ENCODE peak calls at places on chromosomes 16 and 17, in five cellular contexts. C is SW 1271, V is Daoy, N is fibroblast of pulmonary artery, X is T-helper 17 cell. Z is an unnamed sample.

GRCh38 chr17:48456584-48456983 is 26.6 kb upstream of the SKAP1 start:
- DNase-seq in C (no peak), V (no peak), N (no peak), X (no peak), Z (no peak)

GRCh38 chr17:66397486-66397885 is 95.1 kb downstream of the PRKCA start:
- DNase-seq in C (no peak), V (no peak), N (no peak), X (no peak), Z (no peak)

GRCh38 chr16:61432421-61432820 is 603.8 kb downstream of the CDH8 start:
- DNase-seq in C (no peak), V (no peak), N (peak), X (no peak), Z (no peak)

GRCh38 chr17:78995761-78996451 is 13.7 kb downstream of the CANT1 start:
- DNase-seq in C (no peak), V (no peak), N (no peak), X (no peak), Z (no peak)

GRCh38 chr16:14364386-14365199 is 265.5 kb downstream of the PARN start:
- DNase-seq in C (no peak), V (peak), N (peak), X (no peak), Z (no peak)

GRCh38 chr17:38727661-38728220 is 2.4 kb upstream of the CISD3 start:
- DNase-seq in C (no peak), V (no peak), N (no peak), X (no peak), Z (no peak)

GRCh38 chr17:14469971-14470370 is 169.1 kb downstream of the HS3ST3B1 start:
- DNase-seq in C (no peak), V (no peak), N (no peak), X (no peak), Z (no peak)

GRCh38 chr17:75604034-75604695 is 16.6 kb downstream of the MYO15B start:
- DNase-seq in C (no peak), V (no peak), N (no peak), X (no peak), Z (no peak)

GRCh38 chr17:7380321-7380720 is 568 bp upstream of the TNK1 start:
- DNase-seq in C (no peak), V (peak), N (peak), X (no peak), Z (no peak)

GRCh38 chr17:14427914-14428639 is 127.2 kb downstream of the HS3ST3B1 start:
- DNase-seq in C (no peak), V (no peak), N (no peak), X (peak), Z (no peak)

GRCh38 chr16:11036868-11037410 is 92.6 kb downstream of the CLEC16A start:
- DNase-seq in C (no peak), V (no peak), N (no peak), X (no peak), Z (no peak)

GRCh38 chr17:3750926-3751325 is 27.2 kb downstream of the HASPIN start:
- DNase-seq in C (no peak), V (no peak), N (no peak), X (peak), Z (no peak)

GRCh38 chr17:35743911-35744328 is 9.1 kb downstream of the GAS2L2 start:
- DNase-seq in C (no peak), V (peak), N (peak), X (no peak), Z (no peak)

GRCh38 chr16:58499615-58500328 is at the start of gene NDRG4:
- DNase-seq in C (peak), V (peak), N (peak), X (no peak), Z (no peak)

GRCh38 chr17:50908860-50909764 is 43.0 kb upstream of the TOB1 start:
- DNase-seq in C (no peak), V (no peak), N (no peak), X (peak), Z (no peak)

GRCh38 chr16:82231021-82231787 is 61.2 kb upstream of the MPHOSPH6 start:
- DNase-seq in C (no peak), V (no peak), N (no peak), X (no peak), Z (no peak)

GRCh38 chr16:30902070-30902972 is 5.9 kb downstream of the CTF1 start:
- DNase-seq in C (peak), V (peak), N (peak), X (peak), Z (peak)

GRCh38 chr16:13168091-13168572 is 266.7 kb downstream of the SHISA9 start:
- DNase-seq in C (peak), V (no peak), N (no peak), X (no peak), Z (no peak)

GRCh38 chr17:44829558-44830358 is at the start of gene GJC1:
- DNase-seq in C (no peak), V (peak), N (no peak), X (peak), Z (no peak)